ENCODE peak calls at places on chromosomes 16 and 17, in six cellular contexts. L, D, Z, P, B and R are unnamed samples.

GRCh38 chr17:76353004-76353598 is 615 bp downstream of the PRPSAP1 start:
- DNase-seq in D (peak), B (no peak), P (peak), L (peak), Z (no peak), R (no peak)

GRCh38 chr17:67492824-67493490 is 115.9 kb downstream of the PITPNC1 start:
- DNase-seq in B (no peak), P (no peak), L (no peak), D (no peak), Z (no peak), R (no peak)

GRCh38 chr17:8212312-8213180 is 2.2 kb upstream of the AURKB start:
- DNase-seq in L (no peak), P (no peak), Z (no peak), D (no peak), B (no peak), R (no peak)

GRCh38 chr17:27451906-27452305 is 4.3 kb upstream of the KSR1 start:
- DNase-seq in L (no peak), B (no peak), Z (no peak), D (no peak), P (no peak), R (no peak)

GRCh38 chr17:78921437-78921971 is 3.7 kb downstream of the TIMP2 start:
- DNase-seq in P (peak), B (no peak), D (no peak), Z (no peak), L (no peak), R (peak)

GRCh38 chr17:63433746-63434591 is 12.1 kb downstream of the CYB561 start:
- DNase-seq in P (peak), Z (peak), B (peak), L (no peak), D (peak), R (peak)

GRCh38 chr16:10126686-10127085 is 55.5 kb downstream of the GRIN2A start:
- DNase-seq in P (no peak), L (no peak), D (no peak), B (peak), Z (peak), R (no peak)

GRCh38 chr17:1709971-1710806 is at the start of gene TLCD2:
- DNase-seq in D (peak), P (peak), B (peak), L (peak), Z (peak), R (peak)

GRCh38 chr17:66405836-66406679 is 103.6 kb downstream of the PRKCA start:
- DNase-seq in B (no peak), P (no peak), Z (no peak), D (no peak), L (no peak), R (no peak)

GRCh38 chr17:72619976-72620650 is 472.4 kb downstream of the SLC39A11 start:
- DNase-seq in P (no peak), B (no peak), L (no peak), Z (no peak), D (no peak), R (no peak)

GRCh38 chr16:81693467-81694303 is 85.4 kb upstream of the PLCG2 start:
- DNase-seq in L (no peak), Z (no peak), D (no peak), B (no peak), P (no peak), R (no peak)

GRCh38 chr17:78131172-78132085 is 858 bp downstream of the TMC8 start:
- DNase-seq in L (no peak), Z (no peak), B (no peak), D (no peak), P (no peak), R (no peak)

GRCh38 chr17:6241996-6242395 is 171.8 kb downstream of the WSCD1 start:
- DNase-seq in P (no peak), Z (no peak), D (no peak), L (no peak), B (no peak), R (no peak)

GRCh38 chr17:49450735-49451134 is 36.1 kb upstream of the PHB1 start:
- DNase-seq in P (no peak), D (no peak), L (no peak), Z (peak), B (no peak), R (no peak)

GRCh38 chr16:87380875-87381274 is 2.7 kb downstream of the FBXO31 start:
- DNase-seq in P (no peak), D (no peak), Z (no peak), B (no peak), L (no peak), R (no peak)

GRCh38 chr16:70529051-70529777 is 5.6 kb downstream of the SF3B3 start:
- DNase-seq in P (no peak), D (no peak), B (peak), L (peak), Z (peak), R (no peak)

GRCh38 chr17:40427002-40427491 is 9.4 kb upstream of the TOP2A start:
- DNase-seq in L (no peak), D (no peak), Z (no peak), P (no peak), B (no peak), R (no peak)

GRCh38 chr17:74396567-74396966 is 29.3 kb downstream of the GPR142 start:
- DNase-seq in L (no peak), D (no peak), B (no peak), Z (no peak), P (no peak), R (no peak)

GRCh38 chr17:74392848-74393247 is 25.5 kb downstream of the GPR142 start:
- DNase-seq in L (peak), Z (peak), D (no peak), B (no peak), P (no peak), R (no peak)

GRCh38 chr17:74394977-74395376 is 27.7 kb downstream of the GPR142 start:
- DNase-seq in B (no peak), D (peak), L (no peak), Z (peak), P (peak), R (no peak)

GRCh38 chr17:74393323-74393942 is 26.1 kb downstream of the GPR142 start:
- DNase-seq in Z (no peak), D (no peak), P (no peak), B (no peak), L (no peak), R (no peak)

DNA sequence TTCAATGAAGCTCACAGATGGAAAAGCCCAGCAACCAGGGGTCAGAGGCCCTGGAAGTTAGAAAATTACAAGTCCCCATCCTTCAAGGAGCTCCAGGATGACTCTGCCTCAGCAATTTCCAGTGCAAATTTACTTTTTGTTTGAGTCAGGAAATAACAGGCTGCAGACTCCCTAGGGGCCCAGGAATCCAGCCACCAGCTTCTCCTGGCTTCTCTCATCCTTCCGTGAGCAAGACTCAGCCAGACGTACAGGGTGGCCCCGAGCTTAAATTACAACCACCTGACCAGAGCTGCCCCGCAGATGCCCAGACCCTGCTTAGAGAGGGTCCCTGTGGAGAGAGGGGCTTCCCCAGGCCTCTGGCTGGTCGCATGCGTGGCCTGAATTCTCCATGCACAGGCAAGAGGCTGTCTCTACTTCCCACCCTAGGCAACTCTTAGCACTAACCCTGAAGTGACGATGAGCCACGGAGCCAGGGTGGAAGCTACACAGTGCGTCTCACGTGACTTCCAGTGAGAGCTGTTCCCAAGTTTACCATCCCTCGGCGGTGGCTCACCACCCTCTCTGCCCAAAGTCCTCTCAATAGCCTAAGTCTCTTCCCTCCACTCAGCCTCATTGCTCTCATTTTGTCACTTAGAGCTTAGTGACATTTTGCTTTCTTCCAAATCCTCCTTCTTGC is 27.1 kb downstream of the GPR142 start:
- DNase-seq in L (no peak), Z (no peak), B (no peak), P (no peak), D (no peak), R (no peak)
- H3K27ac ChIP-seq in L (no peak), Z (peak), B (no peak), P (peak), D (peak), R (no peak)

DNA sequence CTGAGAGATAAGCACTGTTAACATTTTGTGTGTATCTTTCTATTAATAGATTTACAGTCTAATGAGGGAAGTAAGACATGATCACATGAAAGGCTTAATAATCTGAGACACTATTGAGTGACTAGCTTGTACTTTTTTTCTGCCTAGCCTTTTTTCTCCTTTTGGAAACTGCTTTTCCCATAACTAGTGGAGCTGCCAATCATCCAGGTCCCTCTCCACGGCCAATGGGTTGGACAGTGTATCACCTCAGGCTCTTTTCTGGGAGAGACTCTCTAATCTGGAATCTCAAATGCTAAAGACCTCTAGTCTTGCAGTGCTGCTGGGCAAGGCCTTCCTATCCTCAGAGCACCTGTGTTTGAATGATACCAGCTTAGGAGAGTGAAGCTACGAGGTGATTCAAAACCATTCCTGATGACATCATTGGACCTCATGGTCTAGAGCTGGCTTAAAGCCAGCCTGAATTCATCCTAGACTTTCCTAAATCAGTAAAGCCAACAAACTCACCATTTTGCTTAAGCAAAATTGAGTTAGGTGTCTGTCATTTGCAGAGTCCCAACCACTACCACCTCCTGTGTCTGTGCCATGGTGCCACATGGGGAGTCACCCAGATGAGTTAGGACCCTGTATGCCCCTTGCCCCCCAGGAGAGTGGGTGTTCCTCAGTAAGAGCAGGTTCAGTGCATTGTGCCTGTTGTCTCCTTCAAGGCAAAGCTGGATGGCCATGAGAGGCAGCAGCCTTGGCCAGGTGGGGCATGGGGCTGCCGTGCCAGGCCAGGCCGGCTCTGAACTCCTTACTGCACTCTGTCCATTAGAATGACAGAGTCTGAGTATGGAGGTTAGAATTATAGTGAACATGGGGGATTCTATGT is 62.9 kb downstream of the SPECC1 start:
- DNase-seq in P (no peak), Z (peak), L (no peak), B (no peak), D (no peak), R (no peak)
- H3K27ac ChIP-seq in P (no peak), Z (no peak), L (no peak), B (no peak), D (no peak), R (peak)

DNA sequence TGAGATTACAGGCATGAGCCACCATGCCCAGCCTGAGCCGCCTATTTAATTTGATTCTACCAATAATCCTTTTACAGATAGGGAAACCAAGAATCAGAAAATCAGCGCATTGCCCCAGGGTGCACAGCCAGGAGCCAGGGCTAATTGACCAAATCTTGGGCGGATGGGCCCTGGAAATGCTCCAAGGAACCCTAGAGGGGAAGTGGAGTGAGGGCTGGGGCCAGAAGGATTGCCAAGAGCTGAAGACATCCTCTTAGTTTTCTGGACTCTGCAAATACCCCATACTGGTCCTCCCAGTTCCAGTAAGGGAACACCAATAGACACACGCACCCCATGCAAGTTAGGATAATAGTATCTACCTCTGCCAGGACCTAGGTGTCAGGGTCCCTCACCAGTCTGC is 3.8 kb downstream of the FHOD1 start:
- DNase-seq in B (no peak), P (no peak), L (no peak), Z (no peak), D (no peak), R (no peak)
- H3K27ac ChIP-seq in B (peak), P (peak), L (no peak), Z (peak), D (peak), R (peak)

GRCh38 chr17:38533241-38533640 is 72.5 kb downstream of the SRCIN1 start:
- DNase-seq in Z (no peak), D (no peak), B (no peak), P (no peak), L (no peak), R (no peak)
- H3K27ac ChIP-seq in Z (no peak), D (no peak), B (no peak), P (no peak), L (no peak), R (no peak)

GRCh38 chr17:45022288-45022648 is 29.2 kb downstream of the DCAKD start:
- DNase-seq in P (no peak), D (no peak), B (no peak), L (no peak), Z (no peak), R (no peak)

GRCh38 chr17:45021607-45022287 is 29.7 kb downstream of the DCAKD start:
- DNase-seq in Z (peak), P (peak), D (peak), L (peak), B (no peak), R (peak)

GRCh38 chr17:45020354-45021138 is 30.9 kb downstream of the DCAKD start:
- DNase-seq in L (peak), P (peak), B (peak), D (peak), Z (no peak), R (no peak)

GRCh38 chr17:45019177-45019711 is 32.2 kb downstream of the DCAKD start:
- DNase-seq in B (no peak), Z (peak), P (peak), D (peak), L (peak), R (no peak)

DNA sequence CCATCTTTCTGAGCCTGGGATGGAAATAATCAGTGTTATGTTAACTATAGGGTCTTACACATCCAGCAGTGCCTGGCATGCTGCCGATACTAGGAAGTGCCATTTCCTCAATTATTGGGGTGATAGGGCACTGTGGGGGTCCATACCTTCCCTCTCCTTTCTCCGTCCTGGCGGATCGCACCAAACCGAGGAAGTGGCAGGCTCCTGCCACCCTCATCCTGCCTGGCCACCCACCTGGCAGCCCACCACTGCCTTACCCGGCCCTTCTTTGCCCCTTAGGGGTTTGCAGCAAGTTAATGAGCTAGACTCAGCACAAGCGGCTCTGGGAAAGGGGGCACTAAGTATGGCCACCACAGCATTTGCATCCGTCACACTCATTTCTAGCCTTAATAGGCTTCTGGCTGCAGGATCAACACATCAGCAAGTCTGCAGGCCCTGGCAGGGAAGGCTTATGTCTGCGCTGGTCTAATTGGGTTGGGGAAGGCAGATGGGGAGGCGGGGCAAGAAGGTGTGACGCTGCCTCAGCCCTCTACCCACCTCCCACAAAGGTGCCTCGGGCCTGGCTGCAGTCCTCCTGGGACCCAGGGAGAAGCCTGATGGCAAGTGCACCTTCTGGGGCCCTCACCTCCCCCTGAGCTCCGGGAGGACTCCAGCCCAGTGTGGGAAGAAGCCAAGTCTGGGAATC is 28.6 kb downstream of the DCAKD start:
- DNase-seq in D (no peak), L (no peak), Z (no peak), P (no peak), B (no peak), R (no peak)
- H3K27ac ChIP-seq in D (no peak), L (no peak), Z (no peak), P (no peak), B (no peak), R (peak)

GRCh38 chr16:50315346-50315997 is 49.1 kb downstream of the ADCY7 start:
- DNase-seq in P (no peak), D (no peak), L (no peak), Z (no peak), B (no peak), R (peak)
- H3K27ac ChIP-seq in P (no peak), D (no peak), L (no peak), Z (no peak), B (no peak), R (peak)

GRCh38 chr16:75559002-75559401 is 3.0 kb upstream of the TMEM231 start:
- DNase-seq in P (no peak), L (no peak), B (no peak), Z (peak), D (no peak), R (no peak)

GRCh38 chr16:75555707-75556512 is at the start of gene TMEM231:
- DNase-seq in P (peak), L (peak), D (peak), B (peak), Z (peak), R (peak)

GRCh38 chr16:75559564-75560372 is 3.7 kb upstream of the TMEM231 start:
- DNase-seq in Z (no peak), L (peak), P (no peak), D (no peak), B (peak), R (no peak)

GRCh38 chr16:75552951-75553350 is 3.1 kb downstream of the TMEM231 start:
- DNase-seq in D (no peak), P (no peak), Z (no peak), B (no peak), L (no peak), R (no peak)

DNA sequence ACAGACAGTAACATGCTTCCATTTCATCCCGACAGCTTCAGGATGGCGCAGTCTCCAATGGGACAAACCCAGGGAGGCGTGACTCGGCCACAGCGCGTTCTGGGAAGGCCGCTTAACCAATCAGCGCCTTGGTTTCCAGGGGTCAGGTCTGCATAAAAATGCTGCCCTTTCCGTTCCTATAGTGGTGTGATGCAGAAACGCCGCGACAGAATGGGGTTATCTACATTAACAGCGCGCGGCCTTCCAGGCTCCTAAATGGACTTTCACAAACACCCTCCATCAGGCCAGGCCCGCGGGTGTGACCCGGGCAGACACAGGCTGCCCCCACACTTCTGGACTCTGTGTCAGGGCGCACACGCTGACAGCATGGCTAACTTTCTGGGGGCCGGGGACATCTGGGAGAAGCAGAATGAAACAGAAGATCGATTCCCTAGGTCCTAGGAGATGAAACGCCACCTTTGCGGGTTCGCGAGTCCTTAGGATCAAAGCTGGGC is 792 bp downstream of the TMEM231 start:
- DNase-seq in B (peak), P (peak), L (peak), D (peak), Z (peak), R (peak)
- H3K27ac ChIP-seq in B (peak), P (peak), L (no peak), D (peak), Z (peak), R (peak)

GRCh38 chr16:56190903-56191806 is at the start of gene GNAO1:
- DNase-seq in B (peak), D (peak), P (peak), Z (peak), L (peak), R (peak)
- H3K27ac ChIP-seq in B (no peak), D (peak), P (peak), Z (no peak), L (no peak), R (peak)

GRCh38 chr16:11691771-11692170 is 23.5 kb downstream of the SNN start:
- DNase-seq in D (no peak), Z (no peak), B (no peak), L (no peak), P (no peak), R (no peak)
- H3K27ac ChIP-seq in D (no peak), Z (no peak), B (no peak), L (no peak), P (no peak), R (no peak)

GRCh38 chr16:84829168-84829965 is 9.6 kb downstream of the CRISPLD2 start:
- DNase-seq in L (no peak), P (no peak), Z (no peak), D (no peak), B (peak), R (peak)
- H3K27ac ChIP-seq in L (no peak), P (no peak), Z (no peak), D (peak), B (peak), R (peak)